ENCODE peak calls at places on chromosomes 4 and X, in nine cellular contexts. Q is heart right ventricle, D is A673, L is astrocyte, F is tibial nerve, I is ovary, V is SK-N-SH, N is MM.1S, O is GM12878. J is an unnamed sample.

GRCh38 chrX:38570396-38570795 is 9.1 kb downstream of the TSPAN7 start:
- DNase-seq in Q (no peak), D (no peak), L (no peak), F (no peak), I (no peak), V (no peak), N (no peak), O (no peak), J (no peak)

GRCh38 chr4:168383510-168383909 is 65.0 kb upstream of the DDX60 start:
- DNase-seq in Q (no peak), D (no peak), L (no peak), F (no peak), I (no peak), V (no peak), N (no peak), O (peak; percentile 4), J (no peak)

GRCh38 chrX:12526296-12526695 is 264.9 kb upstream of the PRPS2 start:
- DNase-seq in Q (no peak), D (no peak), L (no peak), F (no peak), I (no peak), V (no peak), N (no peak), O (no peak), J (no peak)

GRCh38 chr4:171929907-171930306 is 116.7 kb downstream of the GALNTL6 start:
- DNase-seq in Q (no peak), D (no peak), L (no peak), F (no peak), I (no peak), V (no peak), N (no peak), O (no peak), J (peak; percentile 26)

GRCh38 chrX:150036181-150036580 is 97.9 kb upstream of the EOLA2 start:
- DNase-seq in Q (no peak), D (peak; percentile 23), L (peak; percentile 49), F (no peak), I (no peak), V (peak; percentile 4), N (no peak), O (no peak), J (no peak)

GRCh38 chr4:44629280-44629866 is 22.1 kb downstream of the YIPF7 start:
- DNase-seq in Q (no peak), D (peak; percentile 73), L (peak; percentile 23), F (no peak), I (no peak), V (peak; percentile 47), N (peak; percentile 61), O (peak; percentile 12), J (no peak)

GRCh38 chr4:85092943-85093342 is 126.5 kb upstream of the WDFY3 start:
- DNase-seq in Q (no peak), D (no peak), L (no peak), F (no peak), I (no peak), V (no peak), N (no peak), O (no peak), J (no peak)

GRCh38 chr4:109177411-109177810 is 125.0 kb downstream of the COL25A1 start:
- DNase-seq in Q (no peak), D (no peak), L (no peak), F (no peak), I (no peak), V (no peak), N (no peak), O (no peak), J (no peak)

GRCh38 chr4:124940387-124940786 is 227.9 kb upstream of the ANKRD50 start:
- DNase-seq in Q (no peak), D (peak; percentile 87), L (peak; percentile 99), F (no peak), I (no peak), V (no peak), N (no peak), O (no peak), J (no peak)

GRCh38 chr4:117164338-117164737 is 79.0 kb upstream of the TRAM1L1 start:
- DNase-seq in Q (no peak), D (peak; percentile 40), L (no peak), F (no peak), I (no peak), V (no peak), N (peak; percentile 56), O (no peak), J (no peak)

GRCh38 chr4:118834070-118834469 is 1.9 kb downstream of the SEC24D start:
- DNase-seq in Q (no peak), D (no peak), L (peak; percentile 30), F (no peak), I (no peak), V (peak; percentile 23), N (no peak), O (no peak), J (no peak)

GRCh38 chr4:41981456-41981855 is at the start of gene DCAF4L1:
- DNase-seq in Q (no peak), D (no peak), L (no peak), F (no peak), I (no peak), V (no peak), N (no peak), O (no peak), J (no peak)

GRCh38 chr4:3271131-3271530 is 21.7 kb upstream of the RGS12 start:
- DNase-seq in Q (no peak), D (no peak), L (no peak), F (no peak), I (no peak), V (no peak), N (no peak), O (no peak), J (no peak)

GRCh38 chr4:110641218-110641617 is 18.3 kb upstream of the PITX2 start:
- DNase-seq in Q (no peak), D (no peak), L (no peak), F (no peak), I (no peak), V (no peak), N (no peak), O (no peak), J (no peak)

DNA sequence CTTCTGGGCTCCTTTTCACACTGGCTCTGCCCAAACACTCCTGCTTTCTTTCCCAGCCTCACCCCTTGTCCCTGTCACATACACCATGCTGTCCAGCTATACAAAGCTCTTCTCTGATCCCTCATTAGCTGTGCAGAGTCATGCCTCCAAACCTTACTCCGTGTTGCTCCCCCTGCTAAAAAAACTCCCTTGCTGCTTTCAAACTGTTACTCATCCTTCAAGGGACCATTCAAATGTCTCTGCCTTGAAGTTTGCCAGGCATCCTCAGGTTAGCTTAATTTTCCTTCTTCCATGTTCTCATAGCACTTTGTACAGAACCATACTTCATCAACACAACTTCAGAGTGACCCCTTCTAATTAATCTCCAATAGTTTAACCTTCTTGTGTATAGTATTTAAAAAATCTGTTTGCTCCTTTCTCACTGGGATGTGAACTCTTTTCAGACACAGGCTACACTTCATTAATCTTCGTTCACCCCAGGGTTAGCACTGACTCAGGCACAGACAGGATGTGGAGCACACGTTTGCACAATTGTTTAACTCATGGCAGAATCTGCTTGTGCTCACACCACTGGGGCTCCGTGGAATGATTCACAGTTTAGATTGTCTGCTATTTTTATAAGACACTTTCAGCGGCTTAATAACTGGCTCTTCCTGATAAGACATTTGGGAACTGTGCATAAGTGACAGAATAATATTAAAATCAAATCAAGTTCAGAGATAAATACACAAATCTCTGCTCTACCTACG is 21.4 kb upstream of the SEL1L3 start:
- DNase-seq in Q (no peak), D (no peak), L (peak; percentile 80), F (no peak), I (no peak), V (no peak), N (no peak), O (no peak), J (no peak)
- TF ChIP-seq CTCF in Q (no peak), D (no peak), L (no peak), F (no peak), I (no peak), V (no peak), N (no peak), O (no peak), J (no peak)

GRCh38 chrX:154017766-154018517 is 1.8 kb downstream of the IRAK1 start:
- DNase-seq in Q (no peak), D (no peak), L (no peak), F (no peak), I (no peak), V (no peak), N (no peak), O (no peak), J (no peak)

GRCh38 chrX:154018518-154019060 is 1.1 kb downstream of the IRAK1 start:
- DNase-seq in Q (no peak), D (no peak), L (no peak), F (no peak), I (no peak), V (peak; percentile 51), N (no peak), O (no peak), J (no peak)

GRCh38 chrX:154019633-154020499 is at the start of gene IRAK1:
- DNase-seq in Q (peak; percentile 66), D (peak; percentile 47), L (no peak), F (peak; percentile 20), I (peak; percentile 57), V (peak; percentile 89), N (peak; percentile 56), O (no peak), J (peak; percentile 66)

GRCh38 chrX:154020500-154021115 is 906 bp upstream of the IRAK1 start:
- DNase-seq in Q (no peak), D (no peak), L (no peak), F (no peak), I (no peak), V (no peak), N (no peak), O (no peak), J (no peak)

GRCh38 chrX:154019061-154019621 is 561 bp downstream of the IRAK1 start:
- DNase-seq in Q (no peak), D (no peak), L (no peak), F (no peak), I (no peak), V (peak; percentile 66), N (no peak), O (no peak), J (no peak)
- H3K27ac ChIP-seq in Q (peak overlapping the region; percentile 72), D (peak overlapping the region; percentile 82), L (peak overlapping the region; percentile 58), F (peak overlapping the region; percentile 28), I (peak overlapping the region; percentile 8), V (peak overlapping the region; percentile 81), N (peak overlapping the region; percentile 62), O (peak overlapping the region; percentile 82), J (peak overlapping the region; percentile 88)

GRCh38 chrX:68682790-68683189 is 35.3 kb downstream of the STARD8 start:
- DNase-seq in Q (no peak), D (no peak), L (no peak), F (no peak), I (no peak), V (no peak), N (no peak), O (no peak), J (no peak)
- H3K4me1 ChIP-seq in Q (peaks cover 24% of the 10 kb centered on the region), D (no peaks in the 10 kb centered on the region), L (peaks cover 5% of the 10 kb centered on the region), F (no peaks in the 10 kb centered on the region), I (no peaks in the 10 kb centered on the region), V (no peaks in the 10 kb centered on the region), N (no peaks in the 10 kb centered on the region), O (no peaks in the 10 kb centered on the region), J (peaks cover 4% of the 10 kb centered on the region)

DNA sequence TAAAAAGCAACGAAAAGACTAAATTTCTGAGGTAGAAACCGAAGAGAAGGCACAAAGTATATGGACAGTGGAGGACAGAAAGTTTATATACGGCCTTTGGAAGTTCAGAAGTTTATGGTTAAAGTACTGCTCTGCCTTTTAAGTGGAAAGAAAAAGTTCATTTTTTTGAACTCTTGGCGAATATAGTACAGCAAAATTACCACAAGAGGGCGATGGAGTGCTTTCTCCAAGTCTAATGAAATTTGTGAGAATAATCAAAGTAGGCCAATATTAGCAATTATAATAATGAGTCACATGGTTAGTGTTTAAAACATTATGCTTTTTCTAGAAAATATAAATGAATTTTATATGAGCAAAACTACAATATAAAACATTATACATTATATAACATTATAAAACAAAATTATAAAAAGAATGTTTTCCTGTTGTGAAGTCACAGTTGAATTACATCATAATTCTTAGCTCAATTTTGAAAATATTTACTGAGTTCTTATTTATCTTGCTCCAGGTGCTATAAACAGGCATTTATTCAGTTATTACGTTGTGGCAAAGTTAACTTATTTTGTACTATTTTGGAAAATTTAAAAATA is 136.2 kb upstream of the BMPR1B start:
- DNase-seq in Q (no peak), D (peak; percentile 34), L (no peak), F (no peak), I (no peak), V (peak; percentile 37), N (peak; percentile 45), O (no peak), J (no peak)
- TF ChIP-seq CTCF in Q (peak; percentile 80), D (peak; percentile 66), L (peak; percentile 78), F (peak; percentile 85), I (peak; percentile 77), V (peak; percentile 89), N (peak; percentile 68), O (peak; percentile 68), J (peak; percentile 86)

J was measured in psoas muscle.